ENCODE peak calls at places on chromosomes 4 and X, in seven cellular contexts. D, Y, V, T, I, W and K are unnamed samples.

GRCh38 chrX:153487590-153488071 is 7.1 kb upstream of the BGN start:
- DNase-seq in T (no peak), V (no peak), I (no peak), W (no peak), D (no peak), Y (peak), K (no peak)

GRCh38 chrX:33171071-33171470 is 40.3 kb downstream of the DMD start:
- DNase-seq in D (no peak), T (peak), Y (no peak), W (no peak), V (no peak), I (no peak), K (no peak)

GRCh38 chr4:19047481-19047880 is 1025.9 kb upstream of the LCORL start:
- DNase-seq in V (no peak), T (no peak), Y (no peak), I (no peak), W (no peak), D (no peak), K (peak)

GRCh38 chr4:85391011-85391410 is 83.9 kb upstream of the ARHGAP24 start:
- DNase-seq in V (no peak), W (no peak), Y (no peak), T (no peak), I (no peak), D (no peak), K (no peak)

GRCh38 chr4:24912252-24913098 is at the start of gene CCDC149:
- DNase-seq in D (peak), V (peak), W (peak), Y (peak), I (peak), T (no peak), K (peak)

GRCh38 chr4:2390146-2390545 is 28.3 kb downstream of the ZFYVE28 start:
- DNase-seq in W (no peak), V (no peak), T (no peak), I (no peak), Y (no peak), D (no peak), K (no peak)

GRCh38 chr4:18445110-18445509 is 423.6 kb upstream of the LCORL start:
- DNase-seq in I (no peak), Y (no peak), D (no peak), V (no peak), T (no peak), W (no peak), K (no peak)

GRCh38 chrX:77275392-77275791 is 171.8 kb upstream of the FGF16 start:
- DNase-seq in I (no peak), D (no peak), V (no peak), Y (peak), W (no peak), T (no peak), K (no peak)

GRCh38 chr4:132646186-132646585 is 502.9 kb upstream of the PCDH10 start:
- DNase-seq in Y (no peak), V (no peak), T (no peak), D (peak), I (no peak), W (no peak), K (peak)

GRCh38 chrX:97026406-97026805 is 142.7 kb downstream of the RPA4 start:
- DNase-seq in I (no peak), T (peak), Y (peak), D (peak), V (peak), W (peak), K (peak)

GRCh38 chrX:97027384-97027922 is 143.7 kb downstream of the RPA4 start:
- DNase-seq in T (no peak), I (no peak), Y (no peak), W (peak), V (no peak), D (no peak), K (no peak)

GRCh38 chrX:97016106-97016505 is 132.4 kb downstream of the RPA4 start:
- DNase-seq in T (no peak), Y (peak), V (no peak), W (no peak), D (no peak), I (no peak), K (no peak)

DNA sequence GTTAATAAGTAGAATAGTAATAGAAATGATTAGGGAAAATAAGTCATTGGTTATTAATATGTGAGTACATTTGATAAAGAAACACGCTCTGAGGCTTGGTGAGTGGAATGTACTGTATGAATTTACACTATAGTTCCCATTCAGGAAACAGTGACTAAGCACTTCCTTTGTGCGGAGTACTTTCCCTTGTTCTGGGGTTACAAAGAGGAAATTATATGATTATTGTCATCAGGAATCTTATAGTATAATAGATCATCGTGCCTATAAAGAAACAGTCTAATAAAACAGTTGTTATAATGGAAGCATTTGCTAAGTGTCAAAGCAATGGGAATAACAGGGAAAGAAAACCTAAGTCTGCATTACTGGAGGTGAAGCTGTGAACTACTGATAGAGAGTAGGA is 138.0 kb downstream of the RPA4 start:
- DNase-seq in Y (peak), I (no peak), D (no peak), T (no peak), W (no peak), V (no peak), K (peak)
- TF ChIP-seq EZH2phosphoT487 in Y (no peak), I (no peak), D (no peak), T (no peak), W (no peak), V (no peak), K (no peak)

DNA sequence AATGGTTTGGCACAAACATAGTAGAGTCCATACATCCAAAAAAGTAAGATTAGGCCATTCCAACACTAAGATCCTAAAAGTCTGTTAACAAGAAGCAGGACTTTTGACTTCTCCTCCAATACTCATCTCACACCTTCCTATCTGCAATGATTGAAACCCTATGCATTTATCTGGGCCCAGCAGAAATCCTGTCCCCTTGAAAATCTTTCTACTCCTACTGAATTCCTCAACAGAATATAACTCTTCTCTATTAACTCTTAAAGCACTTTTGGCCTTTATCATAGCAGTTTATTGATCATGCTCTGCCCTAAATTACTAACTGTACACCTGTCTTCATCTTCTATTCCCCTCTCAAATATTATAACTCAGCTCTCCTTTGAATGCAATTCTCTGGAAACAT is 4.6 kb downstream of the G3BP2 start:
- DNase-seq in D (no peak), Y (no peak), T (no peak), W (no peak), I (no peak), V (no peak), K (no peak)
- H3K4me2 ChIP-seq in D (no peak), Y (no peak), T (peak), W (peak), I (no peak), V (no peak), K (no peak)

GRCh38 chr4:137390141-137390540 is 142.2 kb downstream of the PCDH18 start:
- DNase-seq in V (no peak), Y (peak), T (no peak), I (no peak), D (no peak), W (no peak), K (no peak)

GRCh38 chr4:137393043-137393442 is 139.3 kb downstream of the PCDH18 start:
- DNase-seq in V (no peak), Y (no peak), W (peak), D (no peak), I (no peak), T (no peak), K (no peak)

GRCh38 chr4:137390707-137391106 is 141.6 kb downstream of the PCDH18 start:
- DNase-seq in D (no peak), Y (peak), T (no peak), V (no peak), I (no peak), W (no peak), K (no peak)

DNA sequence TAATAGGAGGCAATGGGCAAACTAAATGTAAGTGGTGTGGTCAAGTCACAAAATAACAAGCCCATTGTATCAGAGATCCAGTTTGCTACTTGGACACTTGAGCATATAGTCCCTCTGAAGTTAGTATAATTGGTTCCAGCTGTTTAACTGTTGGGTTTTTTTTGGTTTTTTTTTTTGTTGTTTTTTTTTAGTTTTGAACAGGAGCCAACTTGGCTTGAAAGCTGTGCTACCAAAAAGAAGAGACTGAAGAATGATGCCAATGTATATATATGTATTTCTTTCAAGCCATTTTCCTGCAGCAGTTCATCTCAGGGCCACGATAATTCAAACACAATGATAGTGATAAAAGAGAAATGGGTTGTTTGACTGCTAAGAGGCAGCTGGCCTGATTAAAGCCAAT is 138.3 kb downstream of the PCDH18 start:
- DNase-seq in D (no peak), V (no peak), I (no peak), W (no peak), T (no peak), Y (peak), K (no peak)
- TF ChIP-seq EZH2phosphoT487 in D (no peak), V (no peak), I (no peak), W (no peak), T (no peak), Y (no peak), K (no peak)

GRCh38 chr4:151957163-151957562 is 196.4 kb upstream of the GATB start:
- DNase-seq in D (no peak), T (no peak), V (peak), Y (no peak), W (peak), I (no peak), K (no peak)
- H3K4me2 ChIP-seq in D (no peak), T (no peak), V (peak), Y (no peak), W (peak), I (no peak), K (no peak)

GRCh38 chr4:16082424-16083216 is 1.2 kb downstream of the PROM1 start:
- DNase-seq in Y (peak), T (no peak), I (no peak), W (peak), V (peak), D (no peak), K (no peak)
- TF ChIP-seq EZH2phosphoT487 in Y (peak), T (no peak), I (no peak), W (no peak), V (no peak), D (no peak), K (no peak)

GRCh38 chrX:110396777-110397176 is 38.1 kb downstream of the RTL9 start:
- DNase-seq in W (no peak), I (no peak), V (no peak), D (no peak), Y (peak), T (no peak), K (peak)
- H3K4me2 ChIP-seq in W (no peak), I (peak), V (no peak), D (no peak), Y (no peak), T (no peak), K (peak)

DNA sequence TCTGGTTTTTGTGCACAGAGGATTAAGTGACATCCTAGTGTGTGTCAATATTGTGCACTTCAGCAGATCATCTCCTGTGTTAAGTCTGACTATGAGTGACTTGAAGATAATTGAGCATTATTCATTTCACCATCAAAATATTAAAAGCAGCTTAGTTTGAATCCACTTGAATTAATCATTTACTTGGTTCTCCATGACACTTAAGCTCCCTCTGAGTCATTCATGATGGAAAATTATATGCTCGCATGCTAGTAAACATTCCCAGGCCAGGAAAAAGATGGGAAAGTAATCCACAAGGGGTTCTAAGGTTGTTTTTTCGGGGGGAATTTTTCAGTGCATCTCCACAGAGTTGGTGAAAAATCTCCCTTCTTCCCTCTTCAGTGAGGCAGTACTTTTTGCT is 97.2 kb upstream of the EOLA2 start:
- DNase-seq in V (no peak), W (no peak), Y (peak), D (no peak), I (no peak), T (no peak), K (peak)
- TF ChIP-seq EZH2phosphoT487 in V (no peak), W (no peak), Y (no peak), D (no peak), I (no peak), T (no peak), K (no peak)

DNA sequence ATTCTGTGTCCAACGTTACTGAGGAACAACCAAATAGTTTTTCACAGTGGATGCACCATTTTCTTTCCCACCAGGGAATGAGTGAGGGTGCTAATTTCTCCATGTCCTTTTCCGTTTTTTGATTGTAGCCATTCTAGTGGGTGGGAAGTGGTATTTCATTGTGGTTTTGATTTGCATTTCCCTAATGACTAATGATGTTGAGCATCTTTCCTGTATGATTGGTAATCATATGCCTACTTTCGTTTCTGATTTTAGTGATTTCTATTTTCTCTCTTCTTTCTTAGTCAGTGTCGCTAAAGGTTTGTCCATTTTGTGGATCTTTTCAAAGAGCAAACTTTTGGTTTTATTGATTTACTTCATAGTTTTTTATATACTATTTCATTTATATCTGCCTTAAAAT is 32.0 kb upstream of the TEX13D start:
- DNase-seq in V (no peak), D (no peak), T (no peak), I (no peak), W (no peak), Y (no peak), K (no peak)
- H3K4me2 ChIP-seq in V (no peak), D (no peak), T (no peak), I (no peak), W (no peak), Y (no peak), K (no peak)

DNA sequence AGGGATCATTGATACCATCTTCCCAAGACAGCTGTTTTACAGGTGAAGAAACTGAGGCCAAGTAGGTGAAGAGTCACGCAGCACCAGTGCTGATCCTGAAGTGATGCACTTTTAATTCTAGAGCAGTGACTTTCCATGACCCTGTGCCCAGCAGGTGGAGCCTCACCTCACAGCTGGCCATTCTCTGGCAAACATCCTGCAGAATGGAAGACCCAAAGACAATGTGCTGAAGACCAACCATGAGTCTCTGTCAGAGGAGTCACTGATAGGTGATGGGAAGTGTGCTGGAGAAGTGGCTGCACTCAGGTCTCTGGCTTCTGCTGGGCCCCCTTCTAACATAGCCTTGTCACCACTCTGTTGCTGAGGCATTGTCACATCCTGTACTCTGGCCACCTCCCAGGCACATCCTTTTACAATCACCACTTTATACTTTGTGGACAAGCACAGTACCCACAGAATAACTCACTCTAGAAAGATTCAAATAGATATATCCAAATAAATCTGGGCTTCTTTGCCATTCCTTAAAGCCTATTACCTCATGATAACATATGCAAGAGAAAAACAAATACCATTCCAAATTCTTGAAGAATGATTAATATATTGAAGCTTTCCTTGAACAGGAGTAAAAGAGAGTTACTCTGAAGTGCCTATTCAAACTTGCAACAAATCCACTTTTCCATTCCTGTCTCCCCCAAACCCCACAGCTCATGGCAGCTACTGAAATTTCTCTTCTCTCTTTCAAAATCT is 64.1 kb upstream of the SCOC start:
- DNase-seq in D (peak), V (no peak), Y (peak), W (no peak), I (no peak), T (no peak), K (peak)
- TF ChIP-seq EZH2phosphoT487 in D (no peak), V (no peak), Y (no peak), W (no peak), I (no peak), T (no peak), K (no peak)

GRCh38 chr4:23775694-23776093 is 114.2 kb downstream of the PPARGC1A start:
- DNase-seq in I (no peak), W (no peak), T (no peak), V (peak), D (peak), Y (no peak), K (peak)
- H3K4me2 ChIP-seq in I (no peak), W (no peak), T (no peak), V (no peak), D (no peak), Y (no peak), K (no peak)